ENCODE peak calls at places on chromosomes 5 and 9, in ten cellular contexts. B is GM12865; F is NCI-H446; Z is foreskin keratinocyte; V is naive thymus-derived CD8-positive, alpha-beta T cell; G is thoracic aorta; R is HT1080; H is amniotic stem cell; N is NCI-H2029; J is T follicular helper cell. E is an unnamed sample.

GRCh38 chr5:139835656-139836055 is 40.0 kb downstream of the PSD2 start:
- DNase-seq in B (no peak), F (no peak), Z (no peak), V (peak), G (no peak), R (no peak), H (no peak), N (no peak), J (no peak), E (no peak)

GRCh38 chr5:140267559-140268018 is 35.3 kb downstream of the PFDN1 start:
- DNase-seq in B (no peak), F (no peak), Z (no peak), V (no peak), G (no peak), R (no peak), H (no peak), N (no peak), J (no peak), E (no peak)

GRCh38 chr5:145101246-145101645 is 733.9 kb downstream of the PRELID2 start:
- DNase-seq in B (peak), F (no peak), Z (no peak), V (no peak), G (no peak), R (no peak), H (no peak), N (no peak), J (no peak), E (peak)

GRCh38 chr5:135900276-135900675 is 4.6 kb upstream of the IL9 start:
- DNase-seq in B (no peak), F (no peak), Z (no peak), V (no peak), G (no peak), R (no peak), H (no peak), N (no peak), J (no peak), E (no peak)

GRCh38 chr5:99706160-99706559 is 777.4 kb upstream of the CHD1 start:
- DNase-seq in B (no peak), F (no peak), Z (no peak), V (no peak), G (no peak), R (no peak), H (no peak), N (no peak), J (no peak), E (no peak)

GRCh38 chr9:121650220-121651013 is 1.0 kb upstream of the DAB2IP start:
- DNase-seq in B (no peak), F (no peak), Z (no peak), V (peak), G (no peak), R (peak), H (no peak), N (no peak), J (no peak), E (no peak)

GRCh38 chr5:170603578-170604565 is 100.1 kb downstream of the KCNIP1 start:
- DNase-seq in B (peak), F (no peak), Z (no peak), V (no peak), G (no peak), R (peak), H (no peak), N (no peak), J (peak), E (peak)

GRCh38 chr9:134186471-134187109 is 22.2 kb upstream of the RNU6ATAC start:
- DNase-seq in B (no peak), F (no peak), Z (no peak), V (peak), G (no peak), R (no peak), H (no peak), N (no peak), J (no peak), E (no peak)

GRCh38 chr5:77774981-77775772 is 962 bp downstream of the TBCA start:
- DNase-seq in B (peak), F (no peak), Z (peak), V (no peak), G (no peak), R (no peak), H (peak), N (no peak), J (no peak), E (peak)

GRCh38 chr5:156155638-156156037 is 171.3 kb upstream of the SGCD start:
- DNase-seq in B (no peak), F (no peak), Z (no peak), V (no peak), G (no peak), R (no peak), H (no peak), N (no peak), J (no peak), E (no peak)

GRCh38 chr9:20043461-20043860 is 254.6 kb upstream of the SLC24A2 start:
- DNase-seq in B (peak), F (no peak), Z (no peak), V (no peak), G (no peak), R (no peak), H (no peak), N (no peak), J (no peak), E (no peak)

GRCh38 chr5:135891280-135891679 is 4.4 kb downstream of the IL9 start:
- DNase-seq in B (no peak), F (no peak), Z (no peak), V (no peak), G (no peak), R (no peak), H (no peak), N (no peak), J (no peak), E (no peak)

GRCh38 chr9:92728831-92729734 is 35.5 kb downstream of the BICD2 start:
- DNase-seq in B (peak), F (no peak), Z (no peak), V (no peak), G (no peak), R (peak), H (no peak), N (no peak), J (no peak), E (no peak)

GRCh38 chr5:42828661-42829060 is 17.0 kb upstream of the SELENOP start:
- DNase-seq in B (no peak), F (no peak), Z (no peak), V (no peak), G (no peak), R (no peak), H (no peak), N (no peak), J (no peak), E (no peak)

GRCh38 chr5:74916831-74917710 is 50.9 kb upstream of the FAM169A start:
- DNase-seq in B (no peak), F (no peak), Z (peak), V (no peak), G (no peak), R (peak), H (no peak), N (peak), J (no peak), E (peak)

GRCh38 chr5:14414615-14415515 is 166.7 kb upstream of the OTULINL start:
- DNase-seq in B (peak), F (no peak), Z (no peak), V (no peak), G (no peak), R (no peak), H (no peak), N (no peak), J (no peak), E (no peak)

GRCh38 chr9:4195285-4195684 is 104.6 kb downstream of the GLIS3 start:
- DNase-seq in B (no peak), F (no peak), Z (no peak), V (no peak), G (no peak), R (no peak), H (no peak), N (no peak), J (no peak), E (no peak)

GRCh38 chr5:76669245-76669644 is 46.0 kb upstream of the F2RL2 start:
- DNase-seq in B (no peak), F (no peak), Z (no peak), V (no peak), G (no peak), R (no peak), H (no peak), N (no peak), J (no peak), E (no peak)

GRCh38 chr9:14278291-14278721 is 35.6 kb downstream of the NFIB start:
- DNase-seq in B (no peak), F (no peak), Z (peak), V (no peak), G (no peak), R (peak), H (peak), N (no peak), J (no peak), E (no peak)

GRCh38 chr9:109451311-109452025 is 46.6 kb downstream of the PTPN3 start:
- DNase-seq in B (no peak), F (no peak), Z (no peak), V (no peak), G (no peak), R (no peak), H (no peak), N (no peak), J (no peak), E (no peak)

E was measured in RKO.